ENCODE peak calls at places on chromosomes 11 and 22, in four cellular contexts. Z, R, S and K are unnamed samples.

GRCh38 chr22:45628508-45628907 is 43.1 kb upstream of the ATXN10 start:
- DNase-seq in Z (peak), R (peak), S (no peak), K (no peak)

GRCh38 chr11:70183032-70183431 is 20.1 kb upstream of the FADD start:
- DNase-seq in Z (no peak), R (no peak), S (no peak), K (no peak)

GRCh38 chr11:76661835-76662434 is 8.6 kb downstream of the LRRC32 start:
- DNase-seq in Z (no peak), R (peak), S (no peak), K (no peak)

GRCh38 chr11:23924226-23924625 is 572.6 kb upstream of the LUZP2 start:
- DNase-seq in Z (no peak), R (no peak), S (no peak), K (no peak)

GRCh38 chr11:88042238-88043032 is 132.8 kb downstream of the RAB38 start:
- DNase-seq in Z (no peak), R (no peak), S (no peak), K (no peak)

GRCh38 chr11:72589802-72590761 is 84.1 kb downstream of the PDE2A start:
- DNase-seq in Z (no peak), R (peak), S (peak), K (no peak)

GRCh38 chr11:43282607-43283440 is 29.0 kb upstream of the API5 start:
- DNase-seq in Z (peak), R (peak), S (peak), K (peak)

GRCh38 chr11:69382131-69383128 is 88.5 kb downstream of the MYEOV start:
- DNase-seq in Z (peak), R (peak), S (peak), K (peak)

GRCh38 chr11:58391879-58392278 is 14.8 kb downstream of the OR5B3 start:
- DNase-seq in Z (no peak), R (no peak), S (no peak), K (no peak)

GRCh38 chr22:48864748-48865147 is 962.9 kb downstream of the BRD1 start:
- DNase-seq in Z (peak), R (peak), S (no peak), K (no peak)

GRCh38 chr11:108253176-108253575 is 30.3 kb downstream of the ATM start:
- DNase-seq in Z (no peak), R (no peak), S (no peak), K (peak)
- H3K4me3 ChIP-seq in Z (no peak), R (no peak), S (no peak), K (no peak)

DNA sequence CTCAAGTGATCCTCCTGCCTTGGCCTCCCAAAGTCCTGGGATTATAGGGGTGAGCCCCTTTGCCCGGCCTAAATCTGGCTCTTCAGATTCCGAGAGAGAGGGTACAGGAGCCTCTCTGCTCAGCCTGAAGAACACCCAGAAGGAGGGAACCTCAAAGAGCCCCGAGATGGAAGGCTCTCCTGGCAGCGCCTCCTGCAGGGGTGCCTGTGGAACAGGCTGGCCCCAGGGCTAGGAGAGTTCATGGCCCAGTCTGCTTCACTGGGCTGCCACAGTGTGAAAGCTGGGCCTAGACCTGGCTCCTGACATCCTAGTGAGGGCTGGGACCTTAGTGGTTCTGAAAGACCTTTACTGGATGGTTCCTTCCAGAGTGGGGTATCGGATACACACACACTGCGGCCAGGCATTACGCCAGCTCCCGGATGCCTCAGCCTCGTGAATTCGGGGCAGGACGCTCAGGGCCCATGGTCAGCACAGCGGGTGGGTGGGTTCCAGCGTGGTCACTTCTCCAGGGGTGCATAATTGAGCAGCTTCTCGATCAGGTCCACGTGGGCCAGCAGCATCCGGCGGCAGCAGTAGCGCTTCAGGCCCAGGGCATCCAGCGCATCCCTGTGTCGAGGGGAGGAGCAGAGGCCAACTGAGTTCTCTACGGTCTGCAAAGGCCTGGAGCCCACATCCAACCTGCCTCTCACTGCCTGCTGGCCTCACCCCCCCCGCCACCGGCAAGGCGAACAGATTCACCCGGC is 2.3 kb downstream of the POLR2L start:
- DNase-seq in Z (no peak), R (no peak), S (no peak), K (peak)
- TF ChIP-seq CTCF in Z (no peak), R (no peak), S (no peak), K (peak)

DNA sequence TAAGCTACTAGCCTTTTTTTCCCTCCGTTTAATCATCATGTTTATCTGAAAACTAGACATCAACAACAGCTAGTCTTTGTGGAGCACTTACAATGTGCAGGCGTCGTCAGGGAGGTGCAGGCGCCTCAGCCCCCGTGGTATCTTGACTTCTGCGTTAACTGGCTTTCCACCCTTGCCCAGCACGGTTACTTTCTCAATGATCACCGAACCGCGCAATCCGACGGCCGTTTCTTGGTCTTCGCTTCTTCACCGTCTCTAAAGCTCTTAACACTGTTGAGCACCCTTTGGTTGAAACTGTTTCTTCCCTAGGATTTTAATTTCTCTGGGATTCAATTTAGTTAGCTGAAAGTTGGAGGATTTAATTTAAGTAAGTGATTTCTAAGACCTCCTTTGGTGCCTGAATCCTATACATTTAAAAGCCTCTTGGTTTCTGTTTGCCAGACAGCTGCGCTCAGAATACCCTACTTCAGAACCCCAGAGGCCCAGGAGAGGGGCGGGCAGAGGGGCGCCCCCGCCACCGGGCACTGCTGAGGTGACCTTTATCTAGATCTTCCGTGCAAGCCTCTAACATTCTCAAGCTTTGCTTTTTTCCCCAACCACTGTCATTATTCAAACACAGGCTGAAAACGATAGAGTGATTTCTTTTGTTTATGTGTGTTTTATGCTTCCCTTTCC is 18.0 kb upstream of the TMEM218 start:
- DNase-seq in Z (no peak), R (no peak), S (no peak), K (no peak)
- H3K4me3 ChIP-seq in Z (no peak), R (no peak), S (no peak), K (no peak)

GRCh38 chr22:49923445-49923844 is 5.0 kb downstream of the CRELD2 start:
- DNase-seq in Z (no peak), R (no peak), S (no peak), K (no peak)
- TF ChIP-seq CTCF in Z (no peak), R (peak), S (no peak), K (no peak)

DNA sequence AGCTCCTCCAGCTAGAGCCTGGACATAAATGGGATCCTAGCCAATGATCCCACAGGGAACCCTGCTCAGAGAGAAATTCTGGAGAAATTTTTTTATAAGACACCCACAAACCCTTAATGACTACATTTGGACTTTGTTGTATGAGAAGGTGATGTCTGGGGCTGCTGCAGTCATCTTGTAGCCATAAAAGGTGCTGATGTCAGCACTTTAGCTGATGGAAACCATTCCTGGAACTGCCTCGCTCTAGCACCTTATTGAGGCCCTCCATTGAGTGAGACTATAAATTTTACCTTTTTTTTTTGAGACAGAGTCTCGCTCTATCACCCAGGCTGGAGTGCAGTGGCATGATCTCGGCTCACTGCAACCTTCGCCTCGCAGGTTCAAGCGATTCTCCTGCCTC is 610.7 kb downstream of the OPCML start:
- DNase-seq in Z (no peak), R (no peak), S (no peak), K (no peak)
- H3K4me3 ChIP-seq in Z (no peak), R (no peak), S (no peak), K (no peak)

DNA sequence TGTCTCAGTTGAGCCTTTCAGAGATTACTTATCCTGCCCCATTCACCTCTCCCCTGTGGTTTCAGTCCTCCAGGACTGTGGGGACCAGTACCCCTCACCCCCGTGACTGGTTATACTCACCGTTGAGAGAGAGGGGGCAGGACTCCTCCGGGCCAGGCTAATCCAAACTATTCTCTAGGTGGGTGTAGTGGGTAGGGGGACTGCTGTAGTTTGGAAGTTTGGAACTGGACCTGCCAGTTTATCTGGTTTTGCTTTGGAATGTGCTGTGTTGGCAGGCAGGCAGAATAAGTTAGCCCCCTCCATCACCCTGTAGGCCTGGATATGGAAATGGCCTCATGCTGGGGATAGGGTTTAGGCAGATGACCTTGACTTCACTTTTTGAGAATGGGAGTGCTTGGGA is 13.5 kb downstream of the TEAD1 start:
- DNase-seq in Z (no peak), R (no peak), S (no peak), K (no peak)
- TF ChIP-seq CTCF in Z (no peak), R (no peak), S (no peak), K (no peak)

GRCh38 chr11:31807791-31808074 is 3.4 kb downstream of the PAX6 start:
- DNase-seq in Z (no peak), R (no peak), S (no peak), K (no peak)
- H3K4me3 ChIP-seq in Z (no peak), R (no peak), S (no peak), K (no peak)